ENCODE peak calls at places on chromosomes 13 and 19, in four cellular contexts. One of them, this sample, is unnamed.

GRCh38 chr13:69556540-69557196 is 551.0 kb upstream of the ATXN8OS start:
- DNase-seq in HepG2: no peak
- DNase-seq in GM12878: no peak
- DNase-seq in H1: no peak
- DNase-seq in this sample: no peak

GRCh38 chr19:45149129-45149528 is 11.7 kb downstream of the NKPD1 start:
- DNase-seq in H1: no peak
- DNase-seq in HepG2: no peak
- DNase-seq in GM12878: no peak
- DNase-seq in this sample: no peak

GRCh38 chr13:44969858-44970484 is 19.3 kb downstream of the NUFIP1 start:
- DNase-seq in HepG2: peak; percentile 49
- DNase-seq in H1: no peak
- DNase-seq in GM12878: no peak
- DNase-seq in this sample: no peak

GRCh38 chr19:17398902-17399527 is 5.0 kb upstream of the CCDC194 start:
- DNase-seq in HepG2: no peak
- DNase-seq in H1: no peak
- DNase-seq in GM12878: no peak
- DNase-seq in this sample: peak; percentile 71

GRCh38 chr19:3980353-3981251 is 4.7 kb downstream of the EEF2 start:
- DNase-seq in H1: no peak
- DNase-seq in GM12878: no peak
- DNase-seq in HepG2: no peak
- DNase-seq in this sample: no peak

GRCh38 chr13:77946522-77946921 is 27.9 kb upstream of the EDNRB start:
- DNase-seq in H1: no peak
- DNase-seq in HepG2: no peak
- DNase-seq in GM12878: no peak
- DNase-seq in this sample: no peak

GRCh38 chr19:42032428-42032827 is 37.6 kb downstream of the GRIK5 start:
- DNase-seq in GM12878: no peak
- DNase-seq in HepG2: no peak
- DNase-seq in H1: peak; percentile 51
- DNase-seq in this sample: no peak

GRCh38 chr19:36939153-36939552 is 23.0 kb downstream of the ZNF568 start:
- DNase-seq in HepG2: no peak
- DNase-seq in H1: no peak
- DNase-seq in GM12878: no peak
- DNase-seq in this sample: no peak

GRCh38 chr19:5711713-5712161 is 8.2 kb downstream of the LONP1 start:
- DNase-seq in H1: no peak
- DNase-seq in GM12878: no peak
- DNase-seq in HepG2: no peak
- DNase-seq in this sample: peak; percentile 14

GRCh38 chr13:91520952-91521351 is 122.5 kb downstream of the GPC5 start:
- DNase-seq in H1: no peak
- DNase-seq in HepG2: no peak
- DNase-seq in GM12878: no peak
- DNase-seq in this sample: no peak

GRCh38 chr19:55838906-55839305 is 2.6 kb downstream of the NLRP4 start:
- DNase-seq in HepG2: no peak
- DNase-seq in H1: no peak
- DNase-seq in GM12878: no peak
- DNase-seq in this sample: no peak

GRCh38 chr19:45798995-45799517 is 6.4 kb upstream of the DMWD start:
- DNase-seq in HepG2: peak; percentile 31
- DNase-seq in GM12878: peak; percentile 23
- DNase-seq in H1: peak; percentile 83
- DNase-seq in this sample: peak; percentile 79

GRCh38 chr13:113203507-113204377 is 4.7 kb downstream of the PCID2 start:
- DNase-seq in HepG2: no peak
- DNase-seq in H1: no peak
- DNase-seq in GM12878: no peak
- DNase-seq in this sample: no peak

DNA sequence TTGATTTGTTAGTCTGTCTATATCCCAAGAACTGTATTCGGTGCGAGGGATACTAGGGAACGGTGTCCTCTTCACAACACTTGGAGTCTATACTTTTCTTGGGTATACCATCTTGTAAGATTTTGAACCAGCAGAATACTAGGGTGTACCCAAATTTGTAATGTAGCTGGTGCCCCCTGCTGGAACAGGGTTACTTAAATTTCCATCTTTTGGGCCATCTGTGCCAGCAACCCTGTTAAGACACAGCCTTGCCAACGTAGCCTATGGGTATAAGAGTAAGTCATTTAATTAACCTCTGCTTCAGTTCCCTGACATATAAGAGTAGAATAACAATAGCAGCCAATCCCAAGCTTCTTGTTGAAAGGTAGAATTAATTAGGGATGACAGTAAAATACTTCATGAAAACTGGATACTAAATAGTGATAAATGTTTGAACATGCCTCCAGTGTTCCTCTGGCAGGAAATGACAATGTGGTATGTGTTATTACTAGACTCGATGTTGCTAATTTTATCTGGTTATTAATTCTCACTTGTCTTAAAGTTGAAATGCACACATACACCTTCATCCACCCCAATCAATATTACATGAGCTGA is 607.6 kb downstream of the FGF9 start:
- DNase-seq in GM12878: peak; percentile 43
- DNase-seq in H1: peak; percentile 67
- DNase-seq in HepG2: peak; percentile 2
- DNase-seq in this sample: peak; percentile 29
- TF ChIP-seq ATF2 in GM12878: no peak
- TF ChIP-seq ATF2 in H1: no peak
- TF ChIP-seq ATF2 in HepG2: no peak
- TF ChIP-seq ATF2 in this sample: no peak

DNA sequence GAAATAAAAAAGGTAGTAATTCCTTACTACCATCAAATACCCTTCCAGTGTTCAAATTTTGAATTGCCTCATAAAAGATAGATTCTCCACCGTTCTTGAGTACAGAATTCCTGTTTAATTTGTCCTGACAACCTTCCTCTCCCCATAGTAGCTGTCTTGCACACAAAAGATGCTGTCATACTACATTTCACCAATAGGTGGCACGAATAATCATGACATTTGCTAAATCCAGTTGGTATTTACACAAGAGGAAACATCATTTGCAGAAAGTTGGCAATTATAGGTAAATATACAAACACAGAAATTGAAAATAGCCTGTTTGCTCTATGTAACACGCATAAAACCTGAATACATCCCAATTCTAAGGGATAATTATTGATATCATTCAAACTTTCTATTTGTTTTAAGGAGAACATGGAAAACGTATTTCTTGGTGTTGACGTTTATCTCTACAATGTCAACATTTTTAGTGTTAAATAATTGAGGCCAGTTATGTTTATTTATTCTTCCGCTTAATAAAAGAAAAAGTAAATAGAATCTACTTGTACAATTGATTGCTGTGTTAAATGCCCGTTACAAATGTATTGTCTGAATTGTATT is 58.3 kb upstream of the CLDN10 start:
- DNase-seq in H1: no peak
- DNase-seq in GM12878: no peak
- DNase-seq in HepG2: peak; percentile 55
- DNase-seq in this sample: peak; percentile 62
- TF ChIP-seq BRCA1 in H1: no peak
- TF ChIP-seq BRCA1 in GM12878: no peak
- TF ChIP-seq BRCA1 in HepG2: no peak
- TF ChIP-seq BRCA1 in this sample: no peak

DNA sequence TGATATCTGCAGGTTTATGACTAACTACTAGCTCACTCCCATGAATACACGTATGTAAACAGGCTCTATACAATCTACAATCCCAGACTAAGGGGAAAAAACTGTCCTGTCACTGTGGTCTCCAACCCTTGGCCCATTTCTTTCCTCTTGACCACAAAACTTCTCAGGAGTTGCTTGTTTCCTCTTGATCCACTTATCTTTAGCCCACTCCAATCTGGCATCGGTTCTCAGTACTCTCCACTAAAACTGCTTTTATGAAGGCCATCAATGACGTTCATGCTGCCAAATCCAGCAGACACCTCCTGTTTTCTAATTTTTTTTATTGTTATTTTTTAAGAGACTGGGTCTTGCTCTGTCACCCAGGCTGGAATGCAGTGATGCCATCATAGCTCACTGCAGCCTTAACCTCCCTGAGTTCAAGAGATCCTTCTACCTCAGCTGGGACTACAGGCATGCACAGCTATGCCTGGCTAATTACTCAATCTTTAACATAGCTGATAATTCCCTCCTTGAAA is 31.9 kb upstream of the USPL1 start:
- DNase-seq in H1: no peak
- DNase-seq in GM12878: no peak
- DNase-seq in HepG2: no peak
- DNase-seq in this sample: no peak
- TF ChIP-seq ATF2 in H1: no peak
- TF ChIP-seq ATF2 in GM12878: no peak
- TF ChIP-seq ATF2 in HepG2: no peak
- TF ChIP-seq ATF2 in this sample: no peak

GRCh38 chr13:28494861-28495585 is at the start of gene FLT1:
- DNase-seq in HepG2: no peak
- DNase-seq in GM12878: no peak
- DNase-seq in H1: peak; percentile 87
- DNase-seq in this sample: peak; percentile 12
- TF ChIP-seq BRCA1 in HepG2: no peak
- TF ChIP-seq BRCA1 in GM12878: no peak
- TF ChIP-seq BRCA1 in H1: no peak
- TF ChIP-seq BRCA1 in this sample: no peak

DNA sequence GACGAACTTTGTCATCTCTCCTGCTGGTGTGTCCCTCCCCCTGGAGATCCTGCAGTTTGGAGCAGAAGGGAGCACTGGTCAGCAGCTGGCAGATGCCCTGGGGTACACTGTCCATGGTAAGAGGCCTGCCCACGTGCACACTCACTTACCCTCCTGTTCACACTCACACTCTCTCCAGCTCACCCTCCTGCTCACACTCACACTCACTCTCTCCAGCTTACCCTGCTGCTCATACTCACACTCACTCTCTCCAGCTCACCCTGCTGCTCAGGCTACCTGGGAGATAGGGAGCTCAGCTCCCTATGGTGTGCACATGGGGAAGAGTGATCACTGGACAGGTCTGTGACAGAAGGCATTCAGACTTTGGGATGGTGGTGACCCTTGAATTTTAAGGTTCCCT is 1.7 kb downstream of the SERPINE3 start:
- DNase-seq in GM12878: no peak
- DNase-seq in H1: no peak
- DNase-seq in HepG2: no peak
- DNase-seq in this sample: no peak
- TF ChIP-seq ATF2 in GM12878: no peak
- TF ChIP-seq ATF2 in H1: no peak
- TF ChIP-seq ATF2 in HepG2: no peak
- TF ChIP-seq ATF2 in this sample: no peak

DNA sequence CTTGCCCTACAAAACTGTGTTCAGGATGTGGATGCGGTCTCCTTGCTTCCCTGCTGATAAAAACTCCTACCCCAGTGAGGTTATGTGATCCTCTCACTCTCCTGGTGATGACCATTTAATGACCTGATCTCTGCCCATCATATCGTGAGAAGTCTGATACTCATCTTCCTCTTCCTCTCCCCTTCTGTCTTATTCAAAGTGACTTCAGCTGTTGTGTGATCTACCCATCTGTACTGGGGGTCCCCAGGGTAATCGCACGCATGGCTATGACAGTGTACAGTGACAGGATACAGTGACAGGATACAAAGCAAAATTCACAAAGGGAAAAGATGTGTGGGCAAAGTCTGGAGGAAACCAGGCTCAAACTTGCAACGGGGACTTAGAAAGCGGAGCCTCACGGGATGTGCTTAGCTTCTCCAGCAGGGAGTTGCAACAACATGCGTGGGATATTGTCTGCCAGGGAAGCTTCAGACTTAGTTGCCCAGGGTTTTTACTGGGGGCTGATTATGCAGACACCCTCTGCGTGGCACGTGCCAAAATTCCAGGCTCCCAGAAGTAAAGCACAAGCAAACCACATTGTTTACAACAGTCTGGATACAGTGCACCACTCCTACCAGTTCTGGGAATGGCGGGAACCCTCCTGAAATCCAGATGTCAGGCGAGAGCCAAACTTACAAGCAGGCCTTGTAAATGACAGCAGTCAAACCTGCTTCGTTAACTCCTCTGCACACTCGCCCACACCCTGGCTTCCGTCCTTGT is 18.1 kb upstream of the GARRE1 start:
- DNase-seq in GM12878: no peak
- DNase-seq in HepG2: no peak
- DNase-seq in H1: no peak
- DNase-seq in this sample: no peak
- TF ChIP-seq BRCA1 in GM12878: no peak
- TF ChIP-seq BRCA1 in HepG2: no peak
- TF ChIP-seq BRCA1 in H1: no peak
- TF ChIP-seq BRCA1 in this sample: no peak